ENCODE peak calls at places on chromosomes 12 and 14, in six cellular contexts. U is GM12891, O is H1, M is GM12878, H is K562, A is HepG2. K is an unnamed sample.

GRCh38 chr12:62006076-62006732 is 254.0 kb upstream of the USP15 start:
- DNase-seq in O (no peak), A (peak; percentile 34), M (no peak), U (peak; percentile 20), H (peak; percentile 36), K (peak; percentile 13)

GRCh38 chr12:52241205-52241842 is 8.3 kb downstream of the KRT7 start:
- DNase-seq in A (no peak), U (no peak), O (no peak), M (no peak), H (no peak), K (no peak)

GRCh38 chr12:107221909-107222308 is 128.6 kb upstream of the CRY1 start:
- DNase-seq in H (no peak), M (no peak), U (no peak), O (no peak), A (no peak), K (no peak)

GRCh38 chr14:89977668-89978067 is 21.9 kb downstream of the TDP1 start:
- DNase-seq in A (no peak), O (no peak), H (no peak), U (no peak), M (no peak), K (no peak)

GRCh38 chr12:50363141-50363540 is 33.3 kb downstream of the FAM186A start:
- DNase-seq in O (no peak), U (no peak), H (no peak), M (no peak), A (no peak), K (no peak)

GRCh38 chr14:66043921-66044320 is 442.2 kb upstream of the CCDC196 start:
- DNase-seq in M (no peak), H (no peak), A (no peak), O (no peak), U (no peak), K (no peak)

GRCh38 chr12:11727133-11727664 is 77.7 kb downstream of the ETV6 start:
- DNase-seq in H (no peak), A (peak; percentile 56), O (no peak), M (peak; percentile 87), U (no peak), K (no peak)

GRCh38 chr12:47882796-47883546 is 21.8 kb downstream of the VDR start:
- DNase-seq in U (peak; percentile 51), M (peak; percentile 77), O (no peak), A (no peak), H (no peak), K (peak; percentile 55)

GRCh38 chr12:65163755-65164154 is 5.6 kb upstream of the LEMD3 start:
- DNase-seq in U (no peak), O (no peak), H (no peak), A (no peak), M (no peak), K (no peak)

GRCh38 chr12:17301544-17301943 is 695.6 kb upstream of the LMO3 start:
- DNase-seq in U (no peak), M (no peak), A (no peak), H (no peak), O (peak; percentile 3), K (no peak)

GRCh38 chr14:22926316-22926715 is 2.9 kb downstream of the PRMT5 start:
- DNase-seq in M (no peak), A (no peak), O (no peak), H (no peak), U (no peak), K (no peak)

GRCh38 chr12:4273651-4274395 is at the start of gene CCND2:
- DNase-seq in A (no peak), U (peak; percentile 71), M (peak; percentile 69), H (peak; percentile 85), O (peak; percentile 81), K (peak; percentile 75)

GRCh38 chr12:76792828-76793227 is 28.9 kb downstream of the ZDHHC17 start:
- DNase-seq in O (no peak), H (no peak), M (no peak), U (no peak), A (no peak), K (no peak)

GRCh38 chr14:103949386-103949785 is 7.1 kb upstream of the RD3L start:
- DNase-seq in A (no peak), M (no peak), U (no peak), H (no peak), O (no peak), K (no peak)

GRCh38 chr14:102930138-102930752 is 7.8 kb downstream of the AMN start:
- DNase-seq in H (no peak), O (no peak), U (no peak), A (no peak), M (no peak), K (no peak)

GRCh38 chr12:100266163-100266801 is 597 bp downstream of the DEPDC4 start:
- DNase-seq in U (no peak), M (no peak), A (no peak), H (no peak), O (no peak), K (no peak)

GRCh38 chr12:23197266-23197665 is 572.3 kb downstream of the ETNK1 start:
- DNase-seq in A (no peak), M (no peak), U (no peak), O (no peak), H (no peak), K (no peak)

GRCh38 chr12:48349471-48349870 is 1.2 kb downstream of the ZNF641 start:
- DNase-seq in U (no peak), H (no peak), O (no peak), M (no peak), A (no peak), K (no peak)

GRCh38 chr14:39050389-39050788 is 52.6 kb downstream of the SEC23A start:
- DNase-seq in A (no peak), U (no peak), M (no peak), H (no peak), O (no peak), K (no peak)

DNA sequence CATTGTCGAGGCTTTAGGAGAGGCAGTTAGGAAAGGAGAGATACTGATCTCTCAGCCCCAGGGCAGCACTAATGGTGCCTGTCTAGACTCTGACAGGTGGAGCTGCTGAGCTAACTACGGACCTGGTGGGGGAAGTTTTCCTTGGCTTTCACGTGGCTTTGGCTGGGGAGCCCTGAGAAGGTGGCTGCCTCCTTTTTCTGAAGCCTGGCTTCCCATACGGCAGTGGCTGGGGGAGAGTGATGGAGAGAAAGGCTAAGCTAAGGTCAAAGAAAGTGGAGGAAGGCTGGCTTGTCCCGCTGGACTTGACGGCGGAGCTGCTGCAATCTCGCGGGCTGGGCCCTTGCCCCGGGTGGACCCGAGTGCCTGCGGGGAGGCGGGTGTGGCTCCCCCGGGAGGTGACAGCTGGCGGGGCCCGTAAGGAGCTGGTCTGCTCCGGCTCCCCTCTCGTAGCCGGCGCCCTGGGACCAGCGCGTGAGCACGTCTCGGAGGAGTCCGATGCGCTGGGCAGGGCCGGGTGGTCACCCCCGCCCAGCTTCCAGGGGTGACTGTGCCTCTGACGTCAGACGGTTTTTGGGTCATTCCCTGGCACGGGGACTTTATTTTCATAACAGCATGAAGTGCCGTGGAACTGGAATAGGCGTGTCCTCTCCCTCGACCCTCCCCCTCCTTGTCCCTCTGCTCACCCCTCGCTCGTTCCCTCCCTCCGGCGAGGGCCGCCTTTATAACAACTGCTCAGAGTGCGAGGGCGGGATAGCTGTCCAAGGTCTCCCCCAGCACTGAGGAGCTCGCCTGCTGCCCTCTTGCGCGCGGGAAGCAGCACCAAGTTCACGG is at the start of gene GPRC5A:
- DNase-seq in M (no peak), O (no peak), U (no peak), H (peak; percentile 48), A (peak; percentile 30), K (no peak)
- TF ChIP-seq POLR2A in M (no peak), O (no peak), U (no peak), H (no peak), A (no peak), K (no peak)

DNA sequence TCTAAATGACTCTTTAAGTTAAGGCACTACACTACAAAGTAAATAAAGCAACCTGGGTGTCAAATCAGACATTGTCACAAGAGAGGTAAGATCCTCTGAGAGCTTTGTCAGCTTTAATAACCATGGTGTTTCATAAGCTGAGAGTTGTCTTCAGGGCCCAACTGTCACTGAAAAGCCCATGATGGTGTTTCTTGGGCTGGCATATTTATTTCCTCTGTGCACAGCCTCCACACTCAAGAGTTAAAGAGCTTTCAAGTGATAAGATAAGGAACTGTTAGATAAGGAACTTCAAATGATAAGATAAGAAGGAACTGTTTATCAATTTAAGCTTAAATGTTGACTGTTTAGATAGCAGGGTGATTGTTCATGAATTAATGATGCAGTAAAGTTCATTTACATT is 495.4 kb downstream of the TMEM117 start:
- DNase-seq in H (no peak), A (no peak), M (no peak), U (no peak), O (no peak), K (no peak)
- TF ChIP-seq TAF1 in H (no peak), A (no peak), M (no peak), U (no peak), O (no peak), K (no peak)

GRCh38 chr12:89345376-89345775 is 6.9 kb downstream of the DUSP6 start:
- DNase-seq in A (no peak), O (no peak), H (no peak), M (no peak), U (no peak), K (no peak)

GRCh38 chr12:89348894-89349669 is 3.2 kb downstream of the DUSP6 start:
- DNase-seq in A (no peak), O (no peak), U (no peak), M (no peak), H (no peak), K (no peak)

GRCh38 chr12:89345830-89346740 is 6.2 kb downstream of the DUSP6 start:
- DNase-seq in O (no peak), U (peak; percentile 46), H (peak; percentile 43), M (peak; percentile 88), A (no peak), K (peak; percentile 41)

GRCh38 chr12:89346741-89347324 is 5.5 kb downstream of the DUSP6 start:
- DNase-seq in U (no peak), O (no peak), H (no peak), M (no peak), A (peak; percentile 42), K (no peak)

GRCh38 chr12:89347325-89347829 is 4.9 kb downstream of the DUSP6 start:
- DNase-seq in A (no peak), H (no peak), U (no peak), O (no peak), M (no peak), K (no peak)
- TF ChIP-seq POLR2A in A (peak; percentile 15), H (no peak), U (no peak), O (peak; percentile 62), M (no peak), K (no peak)

GRCh38 chr14:41506552-41506951 is 100.1 kb upstream of the LRFN5 start:
- DNase-seq in H (no peak), O (no peak), M (no peak), A (no peak), U (no peak), K (no peak)

GRCh38 chr14:41505491-41505890 is 101.2 kb upstream of the LRFN5 start:
- DNase-seq in O (peak; percentile 29), M (no peak), H (no peak), U (no peak), A (no peak), K (no peak)
- TF ChIP-seq TAF1 in O (no peak), M (no peak), H (no peak), U (no peak), A (no peak), K (no peak)

K was measured in GM12892.